ENCODE peak calls at places on chromosomes 11 and 22, in four cellular contexts. F is activated CD4-positive, CD25-positive, alpha-beta regulatory T cell treated with anti-CD3 and anti-CD28 coated beads, Interleukin-2, amount 50 U/mL, for 16 hours; A is left ventricle myocardium superior; G is AG09309. K is an unnamed sample.

GRCh38 chr11:61904539-61905048 is 12.8 kb downstream of the RAB3IL1 start:
- DNase-seq in F (no peak), A (no peak), G (no peak), K (no peak)

GRCh38 chr11:86469491-86470388 is 95.1 kb downstream of the CCDC81 start:
- DNase-seq in F (no peak), A (peak), G (no peak), K (no peak)

GRCh38 chr22:29275819-29276565 is 7.9 kb downstream of the EWSR1 start:
- DNase-seq in F (no peak), A (no peak), G (no peak), K (no peak)

GRCh38 chr11:7612661-7613393 is 60.5 kb downstream of the CYB5R2 start:
- DNase-seq in F (no peak), A (no peak), G (no peak), K (no peak)

GRCh38 chr11:93817426-93818348 is 32.7 kb downstream of the VSTM5 start:
- DNase-seq in F (no peak), A (no peak), G (no peak), K (no peak)

GRCh38 chr22:39938509-39938908 is 21.7 kb upstream of the TMA7B start:
- DNase-seq in F (peak), A (no peak), G (no peak), K (peak)

GRCh38 chr11:116984589-116984988 is 113.6 kb downstream of the SIK3 start:
- DNase-seq in F (no peak), A (no peak), G (peak), K (no peak)

GRCh38 chr11:20002312-20003216 is 157.7 kb downstream of the DBX1 start:
- DNase-seq in F (no peak), A (no peak), G (no peak), K (no peak)

GRCh38 chr11:115808351-115808940 is 304.2 kb upstream of the CADM1 start:
- DNase-seq in F (no peak), A (no peak), G (no peak), K (no peak)

GRCh38 chr22:29011200-29011867 is 50.3 kb downstream of the C22orf31 start:
- DNase-seq in F (no peak), A (no peak), G (no peak), K (no peak)

GRCh38 chr11:131297441-131297840 is 73.0 kb upstream of the NTM start:
- DNase-seq in F (no peak), A (no peak), G (no peak), K (no peak)

GRCh38 chr11:46637546-46637945 is 20.2 kb downstream of the ATG13 start:
- DNase-seq in F (no peak), A (no peak), G (no peak), K (no peak)

GRCh38 chr11:95985174-95985808 is 61.4 kb upstream of the MTMR2 start:
- DNase-seq in F (no peak), A (no peak), G (peak), K (no peak)

GRCh38 chr11:135006800-135007199 is 594.8 kb upstream of the B3GAT1 start:
- DNase-seq in F (no peak), A (no peak), G (no peak), K (no peak)

GRCh38 chr22:25172153-25172552 is 27.5 kb upstream of the CRYBB3 start:
- DNase-seq in F (no peak), A (no peak), G (no peak), K (no peak)

GRCh38 chr11:3055881-3056280 is 1.3 kb downstream of the CARS1 start:
- DNase-seq in F (no peak), A (no peak), G (no peak), K (no peak)

GRCh38 chr22:36423461-36424404 is 36.0 kb upstream of the MYH9 start:
- DNase-seq in F (no peak), A (peak), G (no peak), K (no peak)

GRCh38 chr22:49976439-49977175 is 16.0 kb downstream of the PIM3 start:
- DNase-seq in F (peak), A (no peak), G (no peak), K (no peak)

GRCh38 chr11:133038850-133039249 is 493.5 kb downstream of the OPCML start:
- DNase-seq in F (no peak), A (no peak), G (no peak), K (no peak)

GRCh38 chr11:10669258-10670033 is 24.1 kb downstream of the IRAG1 start:
- DNase-seq in F (no peak), A (no peak), G (peak), K (no peak)

GRCh38 chr22:34847072-34847471 is 218.9 kb upstream of the ISX start:
- DNase-seq in F (no peak), A (no peak), G (no peak), K (no peak)

GRCh38 chr11:120771551-120772060 is 252.3 kb upstream of the TBCEL start:
- DNase-seq in F (no peak), A (no peak), G (no peak), K (no peak)

GRCh38 chr11:1388763-1389102 is 1.0 kb upstream of the BRSK2 start:
- DNase-seq in F (no peak), A (no peak), G (no peak), K (no peak)

GRCh38 chr22:40043086-40043485 is 48.3 kb downstream of the FAM83F start:
- DNase-seq in F (no peak), A (no peak), G (peak), K (no peak)

GRCh38 chr22:24805790-24806662 is at the start of gene SGSM1:
- DNase-seq in F (peak), A (peak), G (no peak), K (no peak)

GRCh38 chr11:2205214-2205770 is 33.7 kb upstream of the TH start:
- DNase-seq in F (no peak), A (no peak), G (no peak), K (no peak)

K was measured in epithelial cell of prostate.